ENCODE peak calls at places on chromosomes 5 and 9, in nine cellular contexts. M is transverse colon, Z is cardiac muscle cell, Y is Panc1, K is A549, A is left lung, V is heart left ventricle, W is upper lobe of left lung, H is ovary. D is an unnamed sample. For H3K4me1, the result is how much of the 10 kb centered on the place peaks cover.

GRCh38 chr5:132510076-132510475 is 19.5 kb upstream of the IRF1 start:
- DNase-seq in M (no peak), A (no peak), W (no peak), K (no peak), V (no peak), Z (no peak), H (no peak), Y (no peak), D (no peak)

GRCh38 chr5:60943624-60944023 is 1.2 kb downstream of the ERCC8 start:
- DNase-seq in Y (no peak), W (no peak), V (no peak), Z (no peak), A (no peak), M (no peak), K (no peak), H (no peak), D (no peak)

GRCh38 chr9:131282688-131283422 is 6.5 kb upstream of the FAM78A start:
- DNase-seq in Z (peak), M (no peak), K (no peak), W (no peak), A (no peak), H (no peak), V (peak), Y (no peak), D (no peak)

GRCh38 chr5:39459091-39459490 is 34.3 kb upstream of the DAB2 start:
- DNase-seq in W (no peak), V (no peak), K (peak), M (no peak), H (no peak), Y (no peak), Z (no peak), A (no peak), D (no peak)

GRCh38 chr5:65086234-65086886 is 317.6 kb downstream of the CWC27 start:
- DNase-seq in Y (no peak), A (no peak), K (no peak), M (no peak), Z (no peak), H (no peak), W (no peak), V (no peak), D (no peak)

GRCh38 chr9:122223435-122223834 is 5.3 kb downstream of the LHX6 start:
- DNase-seq in H (no peak), V (no peak), W (no peak), Y (no peak), Z (no peak), K (no peak), A (no peak), M (no peak), D (no peak)

GRCh38 chr5:158430166-158430828 is 571.4 kb upstream of the CLINT1 start:
- DNase-seq in H (no peak), A (no peak), W (no peak), M (no peak), Z (no peak), V (no peak), Y (no peak), K (no peak), D (no peak)

GRCh38 chr9:4393806-4394523 is 94.1 kb upstream of the GLIS3 start:
- DNase-seq in Z (no peak), A (no peak), W (no peak), M (no peak), Y (no peak), H (no peak), K (no peak), V (no peak), D (no peak)

GRCh38 chr5:176996780-176997179 is 9.8 kb downstream of the UIMC1 start:
- DNase-seq in A (no peak), Y (no peak), W (no peak), H (no peak), M (no peak), Z (no peak), K (peak), V (no peak), D (no peak)

GRCh38 chr5:56783261-56783660 is 32.1 kb upstream of the MAP3K1 start:
- DNase-seq in V (no peak), A (no peak), K (no peak), Y (no peak), Z (no peak), H (no peak), M (no peak), W (no peak), D (no peak)

GRCh38 chr9:108363321-108363720 is 492.5 kb downstream of the ACTL7B start:
- DNase-seq in W (no peak), V (no peak), Y (no peak), Z (no peak), K (no peak), A (no peak), H (no peak), M (no peak), D (no peak)

GRCh38 chr9:22813520-22813919 is 366.9 kb downstream of the DMRTA1 start:
- DNase-seq in W (no peak), M (no peak), Y (no peak), Z (peak), K (peak), A (no peak), V (no peak), H (no peak), D (no peak)

GRCh38 chr5:43287493-43287892 is 25.7 kb downstream of the HMGCS1 start:
- DNase-seq in V (no peak), A (no peak), M (no peak), Z (no peak), K (no peak), H (no peak), W (no peak), Y (no peak), D (no peak)

GRCh38 chr9:120845255-120845654 is 2.5 kb upstream of the PSMD5 start:
- DNase-seq in Y (no peak), V (no peak), W (no peak), Z (no peak), A (no peak), H (no peak), M (no peak), K (no peak), D (no peak)

GRCh38 chr9:15873573-15874177 is 320.8 kb downstream of the CCDC171 start:
- DNase-seq in W (no peak), A (no peak), K (peak), H (no peak), M (no peak), Z (peak), V (no peak), Y (peak), D (no peak)

GRCh38 chr5:152364172-152364571 is 40.9 kb downstream of the NMUR2 start:
- DNase-seq in M (no peak), Z (no peak), V (no peak), Y (no peak), W (no peak), A (no peak), H (no peak), K (no peak), D (no peak)

GRCh38 chr5:77627869-77628674 is 10.4 kb downstream of the OTP start:
- DNase-seq in K (no peak), Y (no peak), W (no peak), V (no peak), M (no peak), Z (no peak), H (no peak), A (no peak), D (no peak)

GRCh38 chr5:33969572-33970452 is 14.7 kb downstream of the SLC45A2 start:
- DNase-seq in W (no peak), K (peak), M (no peak), Y (peak), A (no peak), V (peak), Z (peak), H (no peak), D (peak)

GRCh38 chr9:93308676-93309075 is 124.7 kb downstream of the WNK2 start:
- DNase-seq in M (no peak), V (no peak), A (no peak), Z (no peak), K (no peak), W (peak), Y (no peak), H (no peak), D (no peak)

GRCh38 chr5:108472237-108472636 is 90.3 kb upstream of the FBXL17 start:
- DNase-seq in A (no peak), M (no peak), Y (no peak), W (no peak), H (no peak), Z (peak), V (no peak), K (no peak), D (no peak)

GRCh38 chr5:88663793-88664216 is 219.2 kb downstream of the MEF2C start:
- DNase-seq in W (no peak), A (no peak), H (no peak), V (no peak), Y (no peak), Z (no peak), K (no peak), M (no peak), D (no peak)

GRCh38 chr9:3367185-3367584 is 158.6 kb downstream of the RFX3 start:
- DNase-seq in M (no peak), W (no peak), K (no peak), Z (no peak), V (no peak), Y (no peak), H (no peak), A (no peak), D (no peak)

GRCh38 chr5:6583049-6583880 is 49.6 kb downstream of the NSUN2 start:
- DNase-seq in A (no peak), V (peak), M (peak), Y (no peak), K (no peak), Z (peak), W (no peak), H (peak), D (peak)

GRCh38 chr5:120901199-120901598 is 437.1 kb downstream of the PRR16 start:
- DNase-seq in M (no peak), Z (no peak), H (no peak), Y (no peak), A (no peak), K (no peak), V (no peak), W (no peak), D (no peak)

GRCh38 chr9:4547016-4547415 is 56.7 kb downstream of the SLC1A1 start:
- DNase-seq in M (no peak), Z (no peak), H (no peak), W (no peak), V (no peak), Y (no peak), K (no peak), A (no peak), D (no peak)

GRCh38 chr9:2970864-2971263 is 127.0 kb upstream of the PUM3 start:
- DNase-seq in K (no peak), V (no peak), Y (no peak), M (no peak), H (no peak), A (no peak), Z (no peak), W (no peak), D (no peak)

GRCh38 chr5:57454896-57455295 is 27.7 kb downstream of the ACTBL2 start:
- DNase-seq in A (no peak), V (no peak), Y (no peak), K (no peak), W (no peak), Z (no peak), M (no peak), H (no peak), D (no peak)

GRCh38 chr9:6199596-6199995 is 16.0 kb upstream of the IL33 start:
- DNase-seq in Y (no peak), A (no peak), W (no peak), K (no peak), Z (no peak), V (no peak), H (no peak), M (no peak), D (no peak)

GRCh38 chr5:35488786-35489185 is 128.9 kb upstream of the SPEF2 start:
- DNase-seq in H (no peak), V (no peak), K (no peak), Y (no peak), M (no peak), A (no peak), W (no peak), Z (no peak), D (no peak)

GRCh38 chr9:81566074-81566698 is 123.2 kb downstream of the TLE1 start:
- DNase-seq in Z (no peak), H (no peak), W (no peak), A (no peak), Y (no peak), K (no peak), M (no peak), V (no peak), D (no peak)

GRCh38 chr5:176844706-176845391 is 34.5 kb downstream of the UNC5A start:
- DNase-seq in W (no peak), M (no peak), Y (no peak), V (peak), A (no peak), Z (peak), K (no peak), H (no peak), D (no peak)

GRCh38 chr9:94864862-94865435 is 138.4 kb downstream of the AOPEP start:
- DNase-seq in W (no peak), Z (no peak), M (no peak), H (no peak), K (no peak), V (no peak), A (no peak), Y (no peak), D (no peak)
- H3K4me1 ChIP-seq in W (under half), Z (half or more), M (under half), H (under half), K (half or more), V (half or more), A (half or more), Y (under half), D (under half)

DNA sequence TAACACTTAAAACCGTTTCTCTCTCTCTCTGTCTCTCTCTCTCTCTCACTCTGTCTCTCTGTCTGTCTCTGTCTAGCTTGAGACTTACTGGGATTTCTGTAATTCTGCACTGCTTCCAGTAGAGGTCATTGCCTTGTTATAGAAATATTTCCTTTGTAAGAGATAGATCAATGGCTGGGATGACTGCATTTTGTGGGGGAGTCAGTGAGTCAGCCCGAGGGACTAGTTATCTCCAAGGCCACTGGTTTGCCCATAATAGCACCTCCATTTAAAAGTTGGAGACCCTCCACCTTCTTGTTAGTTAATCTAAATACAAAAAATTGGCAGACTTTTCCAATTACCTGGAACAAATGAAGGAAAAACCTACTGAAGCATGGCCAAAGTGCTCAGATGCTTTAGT is 547.2 kb downstream of the LRRC70 start:
- DNase-seq in V (no peak), W (no peak), A (no peak), Z (peak), H (peak), K (peak), Y (no peak), M (no peak), D (no peak)
- TF ChIP-seq CTCF in V (peak), W (peak), A (peak), Z (peak), H (no peak), K (peak), Y (peak), M (no peak), D (peak)

DNA sequence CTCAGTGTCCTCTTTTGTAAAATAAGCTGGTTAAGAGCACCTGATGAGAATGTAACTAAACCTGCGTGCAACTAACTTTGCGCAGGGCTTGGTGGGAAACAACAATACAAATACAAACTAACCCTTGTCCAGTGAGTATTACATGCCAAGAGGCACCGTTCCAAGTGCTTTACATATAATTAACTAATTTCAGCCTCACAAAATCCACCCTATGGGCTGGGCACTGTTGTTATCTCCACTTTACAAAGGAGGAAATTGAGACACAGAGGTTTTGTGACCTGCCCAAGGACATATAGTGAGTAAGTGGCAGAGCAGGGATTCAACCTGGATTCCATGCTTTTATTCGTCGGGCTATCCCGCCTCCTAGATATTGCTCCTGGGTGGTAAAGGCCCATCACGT is 26.2 kb upstream of the TNIP1 start:
- DNase-seq in A (no peak), Y (no peak), V (no peak), W (no peak), K (no peak), M (peak), Z (no peak), H (no peak), D (no peak)
- H3K4me1 ChIP-seq in A (under half), Y (under half), V (under half), W (under half), K (under half), M (under half), Z (under half), H (under half), D (half or more)

DNA sequence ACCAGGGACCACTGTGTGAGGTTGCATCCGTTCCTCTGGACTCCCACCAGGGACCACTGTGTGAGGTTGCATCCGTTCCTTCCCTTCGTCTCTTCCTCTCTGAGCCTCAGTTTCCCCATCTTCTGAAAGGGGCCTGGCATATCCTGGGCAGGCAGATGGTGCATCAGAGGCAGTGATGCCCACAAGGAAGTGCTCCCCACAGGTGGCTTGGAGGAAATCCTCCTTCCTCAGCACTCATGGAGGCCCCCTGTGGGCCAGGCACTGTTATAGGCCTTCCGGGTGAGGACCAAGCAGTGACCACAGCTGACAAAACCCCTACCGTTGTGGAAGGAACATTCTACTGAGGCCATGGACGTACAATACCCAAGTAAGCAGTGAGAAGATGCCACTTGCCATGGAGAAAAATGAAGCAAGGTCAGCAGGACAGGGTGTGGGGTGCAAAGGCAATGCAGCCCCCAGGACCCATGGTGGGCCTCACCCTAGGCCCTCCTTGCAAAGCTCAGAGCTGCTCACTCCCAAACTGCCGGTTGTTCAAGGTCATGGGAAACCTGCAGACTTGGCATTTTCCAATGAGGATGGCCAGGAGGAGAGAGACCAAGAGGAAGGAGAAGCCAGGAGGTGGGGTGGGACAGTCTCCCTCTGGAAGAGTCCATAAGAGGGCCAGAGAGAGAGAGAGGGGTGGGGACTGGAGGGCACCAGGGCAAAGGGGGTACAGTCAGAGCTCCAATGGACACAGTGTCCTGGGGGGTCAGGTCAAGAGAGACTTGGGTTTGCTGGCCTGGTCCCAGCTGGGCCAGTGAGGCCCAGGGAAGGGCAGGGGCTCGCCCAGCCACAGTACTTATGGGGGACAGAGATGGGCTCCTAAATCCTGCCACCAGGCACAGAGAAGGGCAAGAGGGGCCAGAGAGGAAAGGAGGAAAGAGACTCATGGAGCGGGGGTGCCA is 51.1 kb downstream of the C9orf50 start:
- DNase-seq in M (no peak), Y (no peak), A (no peak), K (peak), V (no peak), Z (peak), H (peak), W (peak), D (peak)
- TF ChIP-seq CTCF in M (peak), Y (no peak), A (no peak), K (peak), V (peak), Z (peak), H (peak), W (peak), D (peak)

GRCh38 chr5:13322769-13323168 is 621.7 kb downstream of the DNAH5 start:
- DNase-seq in V (no peak), Y (no peak), H (no peak), K (no peak), M (no peak), A (no peak), Z (no peak), W (no peak), D (no peak)

GRCh38 chr5:13328316-13328715 is 616.2 kb downstream of the DNAH5 start:
- DNase-seq in H (no peak), K (no peak), W (no peak), A (no peak), M (no peak), Z (no peak), Y (no peak), V (no peak), D (no peak)

GRCh38 chr5:13331585-13331984 is 612.9 kb downstream of the DNAH5 start:
- DNase-seq in V (no peak), W (no peak), H (no peak), A (no peak), Z (no peak), K (no peak), Y (no peak), M (no peak), D (no peak)

GRCh38 chr5:13325765-13326164 is 618.7 kb downstream of the DNAH5 start:
- DNase-seq in K (no peak), Y (no peak), A (no peak), V (no peak), H (no peak), M (no peak), W (no peak), Z (no peak), D (no peak)
- H3K4me1 ChIP-seq in K (under half), Y (under half), A (under half), V (under half), H (under half), M (under half), W (under half), Z (under half), D (under half)

DNA sequence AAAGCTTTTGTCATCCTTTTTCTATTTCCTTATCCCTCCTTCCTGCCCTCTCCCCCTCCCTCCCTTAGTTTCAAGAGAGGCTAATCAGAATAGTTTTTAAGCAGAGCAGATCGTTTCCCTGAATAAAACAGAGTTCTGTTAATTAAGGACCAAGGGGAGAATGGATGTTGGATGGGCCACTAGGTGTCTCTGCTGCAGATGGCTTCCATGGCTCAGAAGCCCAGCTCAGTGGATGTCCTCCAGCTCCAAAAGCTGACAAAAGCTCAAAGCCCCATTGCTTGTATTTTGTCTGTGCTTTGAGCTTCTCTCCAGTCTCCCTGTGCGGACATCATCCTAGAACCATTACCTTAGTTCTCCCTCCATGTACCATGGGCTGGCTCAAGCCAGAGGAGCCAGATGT is 21.0 kb upstream of the NPR3 start:
- DNase-seq in Y (no peak), H (no peak), Z (no peak), K (no peak), V (no peak), M (no peak), A (no peak), W (no peak), D (no peak)
- TF ChIP-seq CTCF in Y (peak), H (no peak), Z (peak), K (peak), V (no peak), M (no peak), A (no peak), W (no peak), D (no peak)

GRCh38 chr5:67244345-67244793 is 47.8 kb upstream of the CD180 start:
- DNase-seq in H (no peak), Z (peak), W (peak), V (no peak), K (no peak), Y (no peak), M (no peak), A (no peak), D (peak)
- H3K4me1 ChIP-seq in H (under half), Z (under half), W (under half), V (under half), K (under half), Y (under half), M (under half), A (under half), D (under half)

DNA sequence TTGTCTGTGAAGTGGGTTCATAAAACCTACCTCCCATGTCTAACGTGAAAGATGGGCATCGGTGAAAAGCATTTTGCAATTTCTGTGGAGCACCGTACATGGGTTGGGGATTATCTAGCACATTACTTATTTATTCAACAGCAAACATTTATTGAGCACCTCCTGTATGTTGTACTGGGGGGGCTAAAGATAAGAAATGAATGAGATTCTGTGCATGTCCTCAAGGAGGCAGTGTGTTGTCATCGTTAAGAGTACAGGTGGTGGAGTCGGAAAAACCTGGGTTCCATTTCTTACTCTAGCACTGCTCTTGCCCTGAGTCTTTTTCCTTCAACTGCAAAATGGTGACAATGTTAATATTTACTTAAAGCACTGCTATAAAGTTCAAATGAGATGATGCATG is 30.4 kb upstream of the DENND1A start:
- DNase-seq in A (no peak), W (no peak), M (no peak), V (no peak), Y (no peak), Z (no peak), H (no peak), K (no peak), D (no peak)
- TF ChIP-seq CTCF in A (no peak), W (no peak), M (no peak), V (no peak), Y (no peak), Z (no peak), H (no peak), K (peak), D (no peak)

GRCh38 chr5:93590511-93590910 is 7.5 kb downstream of the NR2F1 start:
- DNase-seq in W (no peak), K (no peak), H (no peak), M (no peak), A (no peak), Y (no peak), V (no peak), Z (no peak), D (no peak)
- H3K4me1 ChIP-seq in W (under half), K (under half), H (under half), M (under half), A (under half), Y (under half), V (under half), Z (under half), D (under half)

D was measured in body of pancreas.